ENCODE peak calls at places on chromosomes 12 and 14, in eight cellular contexts. H is psoas muscle; Y is stimulated activated CD8-positive, alpha-beta memory T cell treated with anti-CD3 and anti-CD28 coated beads, Interleukin-15, amount 100 ng/mL, for 4 hours; Q is fibroblast of the conjunctiva; S is body of pancreas; A is lower leg skin; L is left ventricle myocardium inferior; E is AG08395. D is an unnamed sample.

GRCh38 chr12:110600254-110600653 is 13.7 kb upstream of the TCTN1 start:
- DNase-seq in H (no peak), Y (no peak), Q (peak), S (no peak), A (no peak), L (no peak), E (peak), D (no peak)

GRCh38 chr12:107670999-107671643 is 14.5 kb upstream of the PWP1 start:
- DNase-seq in H (no peak), Y (no peak), Q (no peak), S (no peak), A (no peak), L (no peak), E (no peak), D (no peak)

GRCh38 chr14:93905623-93906022 is 21.5 kb upstream of the FAM181A start:
- DNase-seq in H (no peak), Y (no peak), Q (no peak), S (no peak), A (no peak), L (no peak), E (no peak), D (no peak)

GRCh38 chr12:66423290-66423689 is 121.0 kb downstream of the HELB start:
- DNase-seq in H (no peak), Y (no peak), Q (no peak), S (no peak), A (no peak), L (no peak), E (no peak), D (no peak)

GRCh38 chr14:58813745-58814144 is 176.0 kb downstream of the DACT1 start:
- DNase-seq in H (no peak), Y (no peak), Q (no peak), S (no peak), A (no peak), L (no peak), E (no peak), D (no peak)

GRCh38 chr12:121538699-121539061 is 42.1 kb downstream of the KDM2B start:
- DNase-seq in H (no peak), Y (no peak), Q (no peak), S (peak), A (no peak), L (no peak), E (no peak), D (no peak)

GRCh38 chr12:79006306-79006705 is 141.7 kb downstream of the SYT1 start:
- DNase-seq in H (no peak), Y (no peak), Q (no peak), S (no peak), A (no peak), L (no peak), E (no peak), D (no peak)

GRCh38 chr12:26319511-26319910 is 124.1 kb downstream of the SSPN start:
- DNase-seq in H (peak), Y (no peak), Q (peak), S (peak), A (peak), L (peak), E (no peak), D (no peak)

GRCh38 chr12:113457710-113458109 is 14.0 kb downstream of the LHX5 start:
- DNase-seq in H (no peak), Y (no peak), Q (no peak), S (no peak), A (no peak), L (no peak), E (no peak), D (no peak)

GRCh38 chr12:3725267-3726115 is 27.4 kb downstream of the CRACR2A start:
- DNase-seq in H (no peak), Y (no peak), Q (peak), S (no peak), A (no peak), L (no peak), E (peak), D (no peak)

GRCh38 chr14:60304509-60304908 is 55.5 kb downstream of the PPM1A start:
- DNase-seq in H (no peak), Y (no peak), Q (no peak), S (peak), A (no peak), L (peak), E (no peak), D (no peak)

GRCh38 chr14:61570188-61570960 is 124.9 kb upstream of the HIF1A start:
- DNase-seq in H (no peak), Y (no peak), Q (no peak), S (no peak), A (no peak), L (no peak), E (no peak), D (no peak)

GRCh38 chr14:35973770-35974169 is 147.6 kb downstream of the BRMS1L start:
- DNase-seq in H (no peak), Y (no peak), Q (no peak), S (no peak), A (no peak), L (no peak), E (no peak), D (no peak)

GRCh38 chr12:67649165-67650126 is 901 bp downstream of the DYRK2 start:
- DNase-seq in H (peak), Y (peak), Q (no peak), S (peak), A (peak), L (peak), E (no peak), D (no peak)

GRCh38 chr14:52400846-52401245 is 86.7 kb downstream of the PTGER2 start:
- DNase-seq in H (no peak), Y (no peak), Q (no peak), S (no peak), A (no peak), L (no peak), E (no peak), D (no peak)

GRCh38 chr14:92539875-92540274 is 26.3 kb downstream of the RIN3 start:
- DNase-seq in H (peak), Y (no peak), Q (no peak), S (no peak), A (no peak), L (peak), E (peak), D (no peak)

GRCh38 chr12:57771873-57772428 is at the start of gene METTL1:
- DNase-seq in H (peak), Y (peak), Q (peak), S (peak), A (peak), L (peak), E (peak), D (peak)

GRCh38 chr12:117038023-117038680 is 61.1 kb downstream of the TESC start:
- DNase-seq in H (no peak), Y (no peak), Q (no peak), S (no peak), A (no peak), L (no peak), E (no peak), D (no peak)

GRCh38 chr14:24390696-24391468 is 7.9 kb upstream of the NYNRIN start:
- DNase-seq in H (no peak), Y (no peak), Q (no peak), S (no peak), A (no peak), L (no peak), E (no peak), D (no peak)

GRCh38 chr12:64625243-64626077 is 15.2 kb downstream of the RASSF3 start:
- DNase-seq in H (peak), Y (no peak), Q (no peak), S (peak), A (peak), L (peak), E (peak), D (no peak)

GRCh38 chr12:9948606-9949286 is 16.6 kb upstream of the CLEC2A start:
- DNase-seq in H (no peak), Y (no peak), Q (no peak), S (no peak), A (no peak), L (no peak), E (no peak), D (no peak)

GRCh38 chr14:31122098-31122611 is 85.4 kb downstream of the HECTD1 start:
- DNase-seq in H (no peak), Y (no peak), Q (peak), S (no peak), A (no peak), L (no peak), E (no peak), D (no peak)

GRCh38 chr12:90086281-90086680 is 377.6 kb upstream of the ATP2B1 start:
- DNase-seq in H (no peak), Y (no peak), Q (no peak), S (no peak), A (no peak), L (no peak), E (no peak), D (no peak)

GRCh38 chr12:56143225-56143624 is 9.2 kb upstream of the MYL6B start:
- DNase-seq in H (no peak), Y (no peak), Q (no peak), S (no peak), A (no peak), L (no peak), E (no peak), D (no peak)

GRCh38 chr12:54052745-54053624 is 650 bp upstream of the HOXC4 start:
- DNase-seq in H (no peak), Y (no peak), Q (no peak), S (no peak), A (no peak), L (no peak), E (peak), D (no peak)

GRCh38 chr12:56161677-56162351 is 3.7 kb downstream of the MYL6 start:
- DNase-seq in H (no peak), Y (no peak), Q (no peak), S (no peak), A (no peak), L (no peak), E (no peak), D (no peak)